ENCODE peak calls at places on chromosome X, in ten cellular contexts. One of them, this sample, is unnamed.

GRCh38 chrX:1476682-1477081 is 24.0 kb upstream of the ASMTL start:
- DNase-seq in tibial nerve: no peak
- DNase-seq in esophagus muscularis mucosa: peak
- DNase-seq in A549: no peak
- DNase-seq in GM12878: no peak
- DNase-seq in stomach: no peak
- DNase-seq in suprapubic skin: no peak
- DNase-seq in transverse colon: no peak
- DNase-seq in upper lobe of left lung: no peak
- DNase-seq in HepG2: no peak
- DNase-seq in this sample: no peak

GRCh38 chrX:115573172-115573571 is 12.2 kb downstream of the PLS3 start:
- DNase-seq in tibial nerve: no peak
- DNase-seq in esophagus muscularis mucosa: no peak
- DNase-seq in A549: no peak
- DNase-seq in GM12878: no peak
- DNase-seq in stomach: no peak
- DNase-seq in suprapubic skin: no peak
- DNase-seq in transverse colon: no peak
- DNase-seq in upper lobe of left lung: no peak
- DNase-seq in HepG2: no peak
- DNase-seq in this sample: no peak

GRCh38 chrX:18377802-18378201 is 23.3 kb upstream of the SCML2 start:
- DNase-seq in tibial nerve: no peak
- DNase-seq in esophagus muscularis mucosa: no peak
- DNase-seq in A549: peak
- DNase-seq in GM12878: no peak
- DNase-seq in stomach: peak
- DNase-seq in suprapubic skin: no peak
- DNase-seq in transverse colon: peak
- DNase-seq in upper lobe of left lung: no peak
- DNase-seq in HepG2: peak
- DNase-seq in this sample: no peak

GRCh38 chrX:34810364-34810763 is 132.2 kb upstream of the FAM47B start:
- DNase-seq in tibial nerve: no peak
- DNase-seq in esophagus muscularis mucosa: no peak
- DNase-seq in A549: no peak
- DNase-seq in GM12878: no peak
- DNase-seq in stomach: no peak
- DNase-seq in suprapubic skin: no peak
- DNase-seq in transverse colon: no peak
- DNase-seq in upper lobe of left lung: no peak
- DNase-seq in HepG2: no peak
- DNase-seq in this sample: no peak

GRCh38 chrX:72169008-72169728 is 12.4 kb upstream of the PIN4 start:
- DNase-seq in tibial nerve: no peak
- DNase-seq in esophagus muscularis mucosa: no peak
- DNase-seq in A549: no peak
- DNase-seq in GM12878: no peak
- DNase-seq in stomach: no peak
- DNase-seq in suprapubic skin: no peak
- DNase-seq in transverse colon: no peak
- DNase-seq in upper lobe of left lung: no peak
- DNase-seq in HepG2: no peak
- DNase-seq in this sample: no peak

GRCh38 chrX:8083276-8083675 is 87.8 kb downstream of the VCX2 start:
- DNase-seq in tibial nerve: no peak
- DNase-seq in esophagus muscularis mucosa: no peak
- DNase-seq in A549: no peak
- DNase-seq in GM12878: no peak
- DNase-seq in stomach: no peak
- DNase-seq in suprapubic skin: no peak
- DNase-seq in transverse colon: no peak
- DNase-seq in upper lobe of left lung: no peak
- DNase-seq in HepG2: no peak
- DNase-seq in this sample: no peak

GRCh38 chrX:1391370-1391706 is 575 bp downstream of the SLC25A6 start:
- DNase-seq in tibial nerve: no peak
- DNase-seq in esophagus muscularis mucosa: no peak
- DNase-seq in A549: no peak
- DNase-seq in GM12878: peak
- DNase-seq in stomach: no peak
- DNase-seq in suprapubic skin: no peak
- DNase-seq in transverse colon: no peak
- DNase-seq in upper lobe of left lung: no peak
- DNase-seq in HepG2: peak
- DNase-seq in this sample: no peak

GRCh38 chrX:134692233-134692632 is 34.0 kb upstream of the PLAC1 start:
- DNase-seq in tibial nerve: no peak
- DNase-seq in esophagus muscularis mucosa: no peak
- DNase-seq in A549: no peak
- DNase-seq in GM12878: no peak
- DNase-seq in stomach: no peak
- DNase-seq in suprapubic skin: no peak
- DNase-seq in transverse colon: no peak
- DNase-seq in upper lobe of left lung: no peak
- DNase-seq in HepG2: no peak
- DNase-seq in this sample: no peak

GRCh38 chrX:45009371-45010000 is 136.5 kb downstream of the KDM6A start:
- DNase-seq in tibial nerve: no peak
- DNase-seq in esophagus muscularis mucosa: no peak
- DNase-seq in A549: peak
- DNase-seq in GM12878: no peak
- DNase-seq in stomach: no peak
- DNase-seq in suprapubic skin: no peak
- DNase-seq in transverse colon: no peak
- DNase-seq in upper lobe of left lung: no peak
- DNase-seq in HepG2: no peak
- DNase-seq in this sample: no peak

GRCh38 chrX:143635915-143636314 is at the start of gene SLITRK4:
- DNase-seq in tibial nerve: no peak
- DNase-seq in esophagus muscularis mucosa: no peak
- DNase-seq in A549: no peak
- DNase-seq in GM12878: no peak
- DNase-seq in stomach: no peak
- DNase-seq in suprapubic skin: no peak
- DNase-seq in transverse colon: no peak
- DNase-seq in upper lobe of left lung: no peak
- DNase-seq in HepG2: no peak
- DNase-seq in this sample: no peak

GRCh38 chrX:103637604-103638338 is 9.0 kb downstream of the TCEAL1 start:
- DNase-seq in tibial nerve: no peak
- DNase-seq in esophagus muscularis mucosa: no peak
- DNase-seq in A549: peak
- DNase-seq in GM12878: no peak
- DNase-seq in stomach: no peak
- DNase-seq in suprapubic skin: no peak
- DNase-seq in transverse colon: no peak
- DNase-seq in upper lobe of left lung: no peak
- DNase-seq in HepG2: no peak
- DNase-seq in this sample: no peak

GRCh38 chrX:145190801-145191389 is 56.4 kb upstream of the SPANXN1 start:
- DNase-seq in tibial nerve: no peak
- DNase-seq in esophagus muscularis mucosa: no peak
- DNase-seq in A549: peak
- DNase-seq in GM12878: no peak
- DNase-seq in stomach: no peak
- DNase-seq in suprapubic skin: no peak
- DNase-seq in transverse colon: no peak
- DNase-seq in upper lobe of left lung: no peak
- DNase-seq in HepG2: peak
- DNase-seq in this sample: no peak

GRCh38 chrX:29648161-29648560 is 567.2 kb upstream of the MAGEB2 start:
- DNase-seq in tibial nerve: no peak
- DNase-seq in esophagus muscularis mucosa: no peak
- DNase-seq in A549: no peak
- DNase-seq in GM12878: no peak
- DNase-seq in stomach: no peak
- DNase-seq in suprapubic skin: no peak
- DNase-seq in transverse colon: no peak
- DNase-seq in upper lobe of left lung: no peak
- DNase-seq in HepG2: no peak
- DNase-seq in this sample: no peak

GRCh38 chrX:97290199-97290598 is 406.5 kb downstream of the RPA4 start:
- DNase-seq in tibial nerve: no peak
- DNase-seq in esophagus muscularis mucosa: no peak
- DNase-seq in A549: no peak
- DNase-seq in GM12878: no peak
- DNase-seq in stomach: no peak
- DNase-seq in suprapubic skin: no peak
- DNase-seq in transverse colon: no peak
- DNase-seq in upper lobe of left lung: no peak
- DNase-seq in HepG2: peak
- DNase-seq in this sample: no peak

GRCh38 chrX:129980043-129980442 is 2.4 kb upstream of the BCORL1 start:
- DNase-seq in tibial nerve: no peak
- DNase-seq in esophagus muscularis mucosa: no peak
- DNase-seq in A549: no peak
- DNase-seq in GM12878: no peak
- DNase-seq in stomach: peak
- DNase-seq in suprapubic skin: no peak
- DNase-seq in transverse colon: peak
- DNase-seq in upper lobe of left lung: peak
- DNase-seq in HepG2: no peak
- DNase-seq in this sample: peak
- TF ChIP-seq EP300 in tibial nerve: no peak
- TF ChIP-seq EP300 in esophagus muscularis mucosa: no peak
- TF ChIP-seq EP300 in A549: no peak
- TF ChIP-seq EP300 in GM12878: no peak
- TF ChIP-seq EP300 in stomach: no peak
- TF ChIP-seq EP300 in suprapubic skin: no peak
- TF ChIP-seq EP300 in transverse colon: no peak
- TF ChIP-seq EP300 in upper lobe of left lung: no peak
- TF ChIP-seq EP300 in HepG2: no peak
- TF ChIP-seq EP300 in this sample: no peak

DNA sequence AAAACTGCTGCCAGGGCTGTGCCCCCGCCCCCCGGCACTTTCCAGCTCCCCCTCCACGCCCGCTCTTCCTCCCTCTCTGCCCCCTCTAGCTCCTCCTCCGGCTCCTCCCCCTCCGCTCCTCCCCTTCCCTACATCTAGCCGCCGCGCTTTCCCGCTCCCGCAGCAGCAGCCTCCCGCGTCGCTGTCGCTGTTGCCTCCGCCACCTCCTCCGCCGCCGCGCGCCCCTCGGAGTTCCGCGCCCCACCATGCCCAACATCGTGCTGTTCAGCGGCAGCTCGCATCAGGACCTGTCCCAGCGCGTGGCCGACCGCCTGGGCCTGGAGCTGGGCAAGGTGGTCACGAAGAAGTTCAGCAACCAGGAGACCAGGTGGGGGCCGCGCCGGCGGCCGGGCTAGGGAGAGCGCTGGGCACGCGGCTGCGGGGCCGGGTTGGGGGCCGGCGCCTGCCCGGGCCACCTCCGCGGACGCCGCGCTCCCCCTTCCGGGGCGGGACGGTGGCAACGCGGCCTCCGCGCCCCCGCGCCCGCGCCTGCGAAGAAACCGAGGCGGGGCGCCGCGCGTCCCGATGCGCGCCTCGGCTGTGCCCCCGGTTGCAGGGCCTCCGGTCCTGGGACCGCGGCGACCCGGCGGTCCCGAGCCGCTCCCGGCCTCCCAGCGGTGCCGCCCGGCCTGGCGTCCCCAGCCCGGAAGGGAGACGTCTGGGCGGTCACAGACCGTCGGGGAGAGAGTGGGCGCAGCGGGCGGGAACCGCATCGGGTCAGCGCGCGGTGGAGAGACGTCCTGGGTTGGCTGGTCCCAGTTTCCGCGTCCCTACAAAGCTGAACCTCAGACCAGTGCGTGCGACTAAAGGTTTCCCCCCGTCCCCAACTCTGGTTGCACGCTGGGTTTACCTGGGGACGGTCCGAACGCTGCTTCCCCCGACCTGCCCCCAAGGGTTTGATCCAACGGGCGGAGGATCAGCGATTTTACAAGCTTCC is at the start of gene PRPS2:
- DNase-seq in tibial nerve: peak
- DNase-seq in esophagus muscularis mucosa: no peak
- DNase-seq in A549: peak
- DNase-seq in GM12878: no peak
- DNase-seq in stomach: peak
- DNase-seq in suprapubic skin: peak
- DNase-seq in transverse colon: peak
- DNase-seq in upper lobe of left lung: peak
- DNase-seq in HepG2: peak
- DNase-seq in this sample: peak
- TF ChIP-seq POLR2A in tibial nerve: peak
- TF ChIP-seq POLR2A in esophagus muscularis mucosa: no peak
- TF ChIP-seq POLR2A in A549: peak
- TF ChIP-seq POLR2A in GM12878: peak
- TF ChIP-seq POLR2A in stomach: no peak
- TF ChIP-seq POLR2A in suprapubic skin: no peak
- TF ChIP-seq POLR2A in transverse colon: peak
- TF ChIP-seq POLR2A in upper lobe of left lung: peak
- TF ChIP-seq POLR2A in HepG2: no peak
- TF ChIP-seq POLR2A in this sample: peak

GRCh38 chrX:20432048-20432447 is 165.3 kb upstream of the RPS6KA3 start:
- DNase-seq in tibial nerve: no peak
- DNase-seq in esophagus muscularis mucosa: no peak
- DNase-seq in A549: peak
- DNase-seq in GM12878: no peak
- DNase-seq in stomach: no peak
- DNase-seq in suprapubic skin: no peak
- DNase-seq in transverse colon: no peak
- DNase-seq in upper lobe of left lung: no peak
- DNase-seq in HepG2: no peak
- DNase-seq in this sample: no peak
- TF ChIP-seq EP300 in tibial nerve: no peak
- TF ChIP-seq EP300 in esophagus muscularis mucosa: no peak
- TF ChIP-seq EP300 in A549: no peak
- TF ChIP-seq EP300 in GM12878: no peak
- TF ChIP-seq EP300 in stomach: no peak
- TF ChIP-seq EP300 in suprapubic skin: no peak
- TF ChIP-seq EP300 in transverse colon: no peak
- TF ChIP-seq EP300 in upper lobe of left lung: no peak
- TF ChIP-seq EP300 in HepG2: no peak
- TF ChIP-seq EP300 in this sample: no peak

GRCh38 chrX:49073641-49074575 is at the start of gene PRAF2:
- DNase-seq in tibial nerve: peak
- DNase-seq in esophagus muscularis mucosa: peak
- DNase-seq in A549: peak
- DNase-seq in GM12878: peak
- DNase-seq in stomach: peak
- DNase-seq in suprapubic skin: peak
- DNase-seq in transverse colon: peak
- DNase-seq in upper lobe of left lung: peak
- DNase-seq in HepG2: no peak
- DNase-seq in this sample: peak
- TF ChIP-seq POLR2A in tibial nerve: no peak
- TF ChIP-seq POLR2A in esophagus muscularis mucosa: no peak
- TF ChIP-seq POLR2A in A549: peak
- TF ChIP-seq POLR2A in GM12878: peak
- TF ChIP-seq POLR2A in stomach: no peak
- TF ChIP-seq POLR2A in suprapubic skin: no peak
- TF ChIP-seq POLR2A in transverse colon: peak
- TF ChIP-seq POLR2A in upper lobe of left lung: peak
- TF ChIP-seq POLR2A in HepG2: no peak
- TF ChIP-seq POLR2A in this sample: no peak